ENCODE peak calls at places on chromosomes 7 and 10, in nine cellular contexts. One of them, this sample, is unnamed.

GRCh38 chr7:17677408-17677807 is 262.9 kb downstream of the SNX13 start:
- DNase-seq in hepatocyte: no peak
- DNase-seq in neural progenitor cell: no peak
- DNase-seq in GM06990: no peak
- DNase-seq in CD4-positive, alpha-beta T cell: no peak
- DNase-seq in left lung: no peak
- DNase-seq in OCI-LY7: no peak
- DNase-seq in kidney: no peak
- DNase-seq in NB4: no peak
- DNase-seq in this sample: peak

GRCh38 chr10:107994621-107995274 is 830.2 kb upstream of the SORCS1 start:
- DNase-seq in hepatocyte: peak
- DNase-seq in neural progenitor cell: no peak
- DNase-seq in GM06990: no peak
- DNase-seq in CD4-positive, alpha-beta T cell: no peak
- DNase-seq in left lung: no peak
- DNase-seq in OCI-LY7: no peak
- DNase-seq in kidney: no peak
- DNase-seq in NB4: no peak
- DNase-seq in this sample: no peak

GRCh38 chr10:132839061-132839460 is 53.1 kb upstream of the NKX6-2 start:
- DNase-seq in hepatocyte: no peak
- DNase-seq in neural progenitor cell: no peak
- DNase-seq in GM06990: no peak
- DNase-seq in CD4-positive, alpha-beta T cell: no peak
- DNase-seq in left lung: no peak
- DNase-seq in OCI-LY7: no peak
- DNase-seq in kidney: peak
- DNase-seq in NB4: no peak
- DNase-seq in this sample: no peak

GRCh38 chr7:35967366-35968139 is 166.7 kb downstream of the SEPTIN7 start:
- DNase-seq in hepatocyte: no peak
- DNase-seq in neural progenitor cell: no peak
- DNase-seq in GM06990: no peak
- DNase-seq in CD4-positive, alpha-beta T cell: no peak
- DNase-seq in left lung: no peak
- DNase-seq in OCI-LY7: no peak
- DNase-seq in kidney: peak
- DNase-seq in NB4: no peak
- DNase-seq in this sample: no peak

GRCh38 chr10:62048919-62049636 is 147.6 kb downstream of the ARID5B start:
- DNase-seq in hepatocyte: peak
- DNase-seq in neural progenitor cell: peak
- DNase-seq in GM06990: peak
- DNase-seq in CD4-positive, alpha-beta T cell: peak
- DNase-seq in left lung: peak
- DNase-seq in OCI-LY7: peak
- DNase-seq in kidney: peak
- DNase-seq in NB4: peak
- DNase-seq in this sample: peak

GRCh38 chr7:87810130-87810529 is 66.0 kb downstream of the SLC25A40 start:
- DNase-seq in hepatocyte: peak
- DNase-seq in neural progenitor cell: peak
- DNase-seq in GM06990: no peak
- DNase-seq in CD4-positive, alpha-beta T cell: no peak
- DNase-seq in left lung: no peak
- DNase-seq in OCI-LY7: no peak
- DNase-seq in kidney: no peak
- DNase-seq in NB4: no peak
- DNase-seq in this sample: no peak

GRCh38 chr10:16967000-16967865 is 150.0 kb upstream of the RSU1 start:
- DNase-seq in hepatocyte: peak
- DNase-seq in neural progenitor cell: no peak
- DNase-seq in GM06990: no peak
- DNase-seq in CD4-positive, alpha-beta T cell: no peak
- DNase-seq in left lung: no peak
- DNase-seq in OCI-LY7: no peak
- DNase-seq in kidney: no peak
- DNase-seq in NB4: no peak
- DNase-seq in this sample: peak

GRCh38 chr10:125000366-125001312 is 58.7 kb downstream of the ZRANB1 start:
- DNase-seq in hepatocyte: no peak
- DNase-seq in neural progenitor cell: peak
- DNase-seq in GM06990: no peak
- DNase-seq in CD4-positive, alpha-beta T cell: no peak
- DNase-seq in left lung: peak
- DNase-seq in OCI-LY7: no peak
- DNase-seq in kidney: peak
- DNase-seq in NB4: no peak
- DNase-seq in this sample: peak

GRCh38 chr10:5418584-5418983 is 6.2 kb downstream of the NET1 start:
- DNase-seq in hepatocyte: no peak
- DNase-seq in neural progenitor cell: no peak
- DNase-seq in GM06990: no peak
- DNase-seq in CD4-positive, alpha-beta T cell: no peak
- DNase-seq in left lung: no peak
- DNase-seq in OCI-LY7: no peak
- DNase-seq in kidney: no peak
- DNase-seq in NB4: no peak
- DNase-seq in this sample: no peak

GRCh38 chr7:30717181-30717580 is 34.8 kb upstream of the INMT start:
- DNase-seq in hepatocyte: no peak
- DNase-seq in neural progenitor cell: no peak
- DNase-seq in GM06990: no peak
- DNase-seq in CD4-positive, alpha-beta T cell: no peak
- DNase-seq in left lung: no peak
- DNase-seq in OCI-LY7: no peak
- DNase-seq in kidney: peak
- DNase-seq in NB4: peak
- DNase-seq in this sample: no peak

GRCh38 chr10:97454330-97455036 is 8.5 kb downstream of the ZDHHC16 start:
- DNase-seq in hepatocyte: peak
- DNase-seq in neural progenitor cell: no peak
- DNase-seq in GM06990: no peak
- DNase-seq in CD4-positive, alpha-beta T cell: peak
- DNase-seq in left lung: no peak
- DNase-seq in OCI-LY7: no peak
- DNase-seq in kidney: no peak
- DNase-seq in NB4: no peak
- DNase-seq in this sample: peak

GRCh38 chr10:7829289-7829834 is 11.1 kb downstream of the TAF3 start:
- DNase-seq in hepatocyte: no peak
- DNase-seq in neural progenitor cell: no peak
- DNase-seq in GM06990: no peak
- DNase-seq in CD4-positive, alpha-beta T cell: no peak
- DNase-seq in left lung: no peak
- DNase-seq in OCI-LY7: no peak
- DNase-seq in kidney: no peak
- DNase-seq in NB4: no peak
- DNase-seq in this sample: no peak

GRCh38 chr10:7824251-7824650 is 5.9 kb downstream of the TAF3 start:
- DNase-seq in hepatocyte: no peak
- DNase-seq in neural progenitor cell: no peak
- DNase-seq in GM06990: no peak
- DNase-seq in CD4-positive, alpha-beta T cell: no peak
- DNase-seq in left lung: no peak
- DNase-seq in OCI-LY7: no peak
- DNase-seq in kidney: no peak
- DNase-seq in NB4: no peak
- DNase-seq in this sample: no peak

GRCh38 chr10:7832060-7832459 is 13.8 kb downstream of the TAF3 start:
- DNase-seq in hepatocyte: no peak
- DNase-seq in neural progenitor cell: no peak
- DNase-seq in GM06990: no peak
- DNase-seq in CD4-positive, alpha-beta T cell: no peak
- DNase-seq in left lung: no peak
- DNase-seq in OCI-LY7: no peak
- DNase-seq in kidney: no peak
- DNase-seq in NB4: no peak
- DNase-seq in this sample: no peak

GRCh38 chr10:7826971-7827370 is 8.7 kb downstream of the TAF3 start:
- DNase-seq in hepatocyte: peak
- DNase-seq in neural progenitor cell: no peak
- DNase-seq in GM06990: no peak
- DNase-seq in CD4-positive, alpha-beta T cell: no peak
- DNase-seq in left lung: no peak
- DNase-seq in OCI-LY7: no peak
- DNase-seq in kidney: no peak
- DNase-seq in NB4: peak
- DNase-seq in this sample: peak
- TF ChIP-seq CTCF in hepatocyte: no peak
- TF ChIP-seq CTCF in neural progenitor cell: no peak
- TF ChIP-seq CTCF in GM06990: no peak
- TF ChIP-seq CTCF in CD4-positive, alpha-beta T cell: no peak
- TF ChIP-seq CTCF in left lung: no peak
- TF ChIP-seq CTCF in OCI-LY7: no peak
- TF ChIP-seq CTCF in kidney: no peak
- TF ChIP-seq CTCF in NB4: no peak
- TF ChIP-seq CTCF in this sample: peak

GRCh38 chr7:131300078-131300477 is 27.6 kb upstream of the MKLN1 start:
- DNase-seq in hepatocyte: no peak
- DNase-seq in neural progenitor cell: no peak
- DNase-seq in GM06990: no peak
- DNase-seq in CD4-positive, alpha-beta T cell: no peak
- DNase-seq in left lung: no peak
- DNase-seq in OCI-LY7: no peak
- DNase-seq in kidney: no peak
- DNase-seq in NB4: no peak
- DNase-seq in this sample: no peak

GRCh38 chr7:131302453-131302852 is 25.2 kb upstream of the MKLN1 start:
- DNase-seq in hepatocyte: no peak
- DNase-seq in neural progenitor cell: no peak
- DNase-seq in GM06990: no peak
- DNase-seq in CD4-positive, alpha-beta T cell: no peak
- DNase-seq in left lung: no peak
- DNase-seq in OCI-LY7: no peak
- DNase-seq in kidney: no peak
- DNase-seq in NB4: no peak
- DNase-seq in this sample: no peak

GRCh38 chr7:131300572-131301466 is 26.9 kb upstream of the MKLN1 start:
- DNase-seq in hepatocyte: no peak
- DNase-seq in neural progenitor cell: peak
- DNase-seq in GM06990: no peak
- DNase-seq in CD4-positive, alpha-beta T cell: no peak
- DNase-seq in left lung: no peak
- DNase-seq in OCI-LY7: no peak
- DNase-seq in kidney: no peak
- DNase-seq in NB4: no peak
- DNase-seq in this sample: no peak

GRCh38 chr7:131305152-131305551 is 22.5 kb upstream of the MKLN1 start:
- DNase-seq in hepatocyte: no peak
- DNase-seq in neural progenitor cell: no peak
- DNase-seq in GM06990: no peak
- DNase-seq in CD4-positive, alpha-beta T cell: no peak
- DNase-seq in left lung: no peak
- DNase-seq in OCI-LY7: no peak
- DNase-seq in kidney: no peak
- DNase-seq in NB4: no peak
- DNase-seq in this sample: no peak

GRCh38 chr7:131302876-131303707 is 24.6 kb upstream of the MKLN1 start:
- DNase-seq in hepatocyte: peak
- DNase-seq in neural progenitor cell: peak
- DNase-seq in GM06990: no peak
- DNase-seq in CD4-positive, alpha-beta T cell: peak
- DNase-seq in left lung: no peak
- DNase-seq in OCI-LY7: peak
- DNase-seq in kidney: no peak
- DNase-seq in NB4: no peak
- DNase-seq in this sample: peak
- TF ChIP-seq CTCF in hepatocyte: peak
- TF ChIP-seq CTCF in neural progenitor cell: peak
- TF ChIP-seq CTCF in GM06990: peak
- TF ChIP-seq CTCF in CD4-positive, alpha-beta T cell: peak
- TF ChIP-seq CTCF in left lung: peak
- TF ChIP-seq CTCF in OCI-LY7: peak
- TF ChIP-seq CTCF in kidney: peak
- TF ChIP-seq CTCF in NB4: peak
- TF ChIP-seq CTCF in this sample: peak

GRCh38 chr7:3399858-3400257 is 98.8 kb downstream of the SDK1 start:
- DNase-seq in hepatocyte: peak
- DNase-seq in neural progenitor cell: peak
- DNase-seq in GM06990: no peak
- DNase-seq in CD4-positive, alpha-beta T cell: no peak
- DNase-seq in left lung: no peak
- DNase-seq in OCI-LY7: peak
- DNase-seq in kidney: no peak
- DNase-seq in NB4: peak
- DNase-seq in this sample: no peak

GRCh38 chr7:3397324-3397723 is 96.3 kb downstream of the SDK1 start:
- DNase-seq in hepatocyte: no peak
- DNase-seq in neural progenitor cell: no peak
- DNase-seq in GM06990: no peak
- DNase-seq in CD4-positive, alpha-beta T cell: no peak
- DNase-seq in left lung: no peak
- DNase-seq in OCI-LY7: no peak
- DNase-seq in kidney: no peak
- DNase-seq in NB4: no peak
- DNase-seq in this sample: no peak

DNA sequence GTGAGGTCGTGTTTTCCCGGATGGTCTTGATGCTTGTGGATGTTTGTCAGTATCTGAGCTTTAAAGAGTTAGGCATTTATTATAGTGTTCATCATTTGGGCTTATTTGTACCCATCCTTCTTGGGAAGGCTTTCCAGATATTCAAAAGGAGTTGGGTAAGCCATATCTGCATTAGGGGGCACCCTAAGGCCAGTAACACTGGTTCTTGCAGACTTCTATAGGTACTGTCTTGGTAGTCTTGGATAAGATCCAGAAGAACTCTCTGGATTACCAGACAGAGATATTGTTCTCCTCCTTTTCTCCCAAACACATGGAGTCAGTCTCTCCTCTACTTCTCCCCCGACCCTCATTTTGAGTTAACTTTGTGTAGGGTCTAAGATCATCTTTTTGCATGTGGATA is 92.8 kb downstream of the SDK1 start:
- DNase-seq in hepatocyte: no peak
- DNase-seq in neural progenitor cell: no peak
- DNase-seq in GM06990: no peak
- DNase-seq in CD4-positive, alpha-beta T cell: no peak
- DNase-seq in left lung: no peak
- DNase-seq in OCI-LY7: no peak
- DNase-seq in kidney: no peak
- DNase-seq in NB4: no peak
- DNase-seq in this sample: no peak
- TF ChIP-seq CTCF in hepatocyte: no peak
- TF ChIP-seq CTCF in neural progenitor cell: no peak
- TF ChIP-seq CTCF in GM06990: no peak
- TF ChIP-seq CTCF in CD4-positive, alpha-beta T cell: no peak
- TF ChIP-seq CTCF in left lung: no peak
- TF ChIP-seq CTCF in OCI-LY7: no peak
- TF ChIP-seq CTCF in kidney: no peak
- TF ChIP-seq CTCF in NB4: no peak
- TF ChIP-seq CTCF in this sample: no peak

DNA sequence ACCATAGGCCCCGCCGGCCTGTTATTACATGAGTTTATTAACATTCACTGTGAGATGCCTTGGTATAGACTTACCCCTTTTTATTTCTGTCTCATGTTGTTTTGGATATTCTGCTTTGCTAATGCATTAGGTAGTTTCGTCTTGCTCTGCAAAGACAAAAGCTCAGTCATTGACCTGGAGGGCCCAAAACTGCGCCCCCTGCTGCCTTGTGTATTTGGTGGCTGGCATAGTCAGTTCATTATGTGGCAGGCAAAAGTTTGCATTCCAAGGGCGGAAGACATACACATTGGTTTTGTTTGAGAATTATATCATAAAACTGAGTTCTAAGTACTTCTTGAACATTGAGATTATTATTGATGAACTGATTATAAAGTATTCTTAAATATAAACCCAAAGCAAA is 372.5 kb downstream of the SDK1 start:
- DNase-seq in hepatocyte: peak
- DNase-seq in neural progenitor cell: peak
- DNase-seq in GM06990: no peak
- DNase-seq in CD4-positive, alpha-beta T cell: peak
- DNase-seq in left lung: no peak
- DNase-seq in OCI-LY7: peak
- DNase-seq in kidney: no peak
- DNase-seq in NB4: peak
- DNase-seq in this sample: peak
- TF ChIP-seq CTCF in hepatocyte: peak
- TF ChIP-seq CTCF in neural progenitor cell: peak
- TF ChIP-seq CTCF in GM06990: peak
- TF ChIP-seq CTCF in CD4-positive, alpha-beta T cell: peak
- TF ChIP-seq CTCF in left lung: no peak
- TF ChIP-seq CTCF in OCI-LY7: peak
- TF ChIP-seq CTCF in kidney: peak
- TF ChIP-seq CTCF in NB4: peak
- TF ChIP-seq CTCF in this sample: peak

This sample was measured in astrocyte of the spinal cord.